ENCODE peak calls at places on chromosome 11, in ten cellular contexts. X is SW480; J is stimulated activated naive CD4-positive, alpha-beta T cell; M is IMR-90; Q is lower lobe of right lung; W is posterior cingulate gyrus; E is breast epithelium; D is CD8-positive, alpha-beta T cell; T is gastrocnemius medialis; S is left ventricle myocardium inferior. A is an unnamed sample.

GRCh38 chr11:20042717-20043392 is 117.4 kb downstream of the DBX1 start:
- DNase-seq in X (no peak), J (no peak), M (no peak), Q (no peak), W (no peak), E (no peak), D (no peak), T (no peak), S (no peak), A (no peak)

GRCh38 chr11:66886671-66887221 is 29.9 kb downstream of the LRFN4 start:
- DNase-seq in X (no peak), J (no peak), M (peak), Q (no peak), W (no peak), E (no peak), D (no peak), T (peak), S (peak), A (no peak)

GRCh38 chr11:11843233-11843632 is 1.5 kb downstream of the USP47 start:
- DNase-seq in X (peak), J (no peak), M (peak), Q (no peak), W (no peak), E (no peak), D (peak), T (no peak), S (no peak), A (no peak)

GRCh38 chr11:14927146-14927545 is 35.1 kb upstream of the CYP2R1 start:
- DNase-seq in X (peak), J (no peak), M (peak), Q (no peak), W (no peak), E (no peak), D (no peak), T (no peak), S (no peak), A (no peak)

GRCh38 chr11:132334769-132335280 is 964.4 kb downstream of the NTM start:
- DNase-seq in X (no peak), J (no peak), M (peak), Q (no peak), W (no peak), E (no peak), D (no peak), T (no peak), S (no peak), A (no peak)

GRCh38 chr11:70522261-70522612 is 123.9 kb downstream of the CTTN start:
- DNase-seq in X (no peak), J (no peak), M (no peak), Q (no peak), W (no peak), E (no peak), D (no peak), T (no peak), S (no peak), A (no peak)

GRCh38 chr11:65251476-65251875 is 10.3 kb upstream of the POLA2 start:
- DNase-seq in X (no peak), J (no peak), M (peak), Q (no peak), W (no peak), E (peak), D (no peak), T (peak), S (no peak), A (no peak)

GRCh38 chr11:10979529-10979928 is 121.7 kb upstream of the ZBED5 start:
- DNase-seq in X (no peak), J (no peak), M (no peak), Q (no peak), W (no peak), E (no peak), D (no peak), T (no peak), S (no peak), A (no peak)

A was measured in HFF-Myc.